ENCODE peak calls at places on chromosome 7, in seven cellular contexts. One of them, this sample, is unnamed.

GRCh38 chr7:6382797-6383196 is 65.0 kb downstream of the DAGLB start:
- DNase-seq in GM10248: no peak
- DNase-seq in endodermal cell: no peak
- DNase-seq in adrenal gland: no peak
- DNase-seq in cardiac muscle cell: no peak
- DNase-seq in AG04450: no peak
- DNase-seq in AG09309: no peak
- DNase-seq in this sample: no peak

GRCh38 chr7:50502001-50502684 is 52.0 kb upstream of the FIGNL1 start:
- DNase-seq in GM10248: no peak
- DNase-seq in endodermal cell: no peak
- DNase-seq in adrenal gland: peak
- DNase-seq in cardiac muscle cell: no peak
- DNase-seq in AG04450: peak
- DNase-seq in AG09309: peak
- DNase-seq in this sample: no peak

GRCh38 chr7:20896996-20897395 is 110.3 kb upstream of the SP8 start:
- DNase-seq in GM10248: no peak
- DNase-seq in endodermal cell: no peak
- DNase-seq in adrenal gland: no peak
- DNase-seq in cardiac muscle cell: no peak
- DNase-seq in AG04450: no peak
- DNase-seq in AG09309: no peak
- DNase-seq in this sample: no peak

GRCh38 chr7:27167170-27167505 is 1.8 kb upstream of the HOXA9 start:
- DNase-seq in GM10248: no peak
- DNase-seq in endodermal cell: no peak
- DNase-seq in adrenal gland: no peak
- DNase-seq in cardiac muscle cell: no peak
- DNase-seq in AG04450: no peak
- DNase-seq in AG09309: no peak
- DNase-seq in this sample: no peak

GRCh38 chr7:39896840-39897239 is 53.2 kb upstream of the CDK13 start:
- DNase-seq in GM10248: no peak
- DNase-seq in endodermal cell: no peak
- DNase-seq in adrenal gland: no peak
- DNase-seq in cardiac muscle cell: no peak
- DNase-seq in AG04450: no peak
- DNase-seq in AG09309: no peak
- DNase-seq in this sample: no peak

GRCh38 chr7:75608451-75609122 is 116.5 kb downstream of the SPDYE5 start:
- DNase-seq in GM10248: no peak
- DNase-seq in endodermal cell: no peak
- DNase-seq in adrenal gland: no peak
- DNase-seq in cardiac muscle cell: no peak
- DNase-seq in AG04450: no peak
- DNase-seq in AG09309: no peak
- DNase-seq in this sample: no peak

GRCh38 chr7:107463139-107464078 is 6.4 kb upstream of the GPR22 start:
- DNase-seq in GM10248: peak
- DNase-seq in endodermal cell: peak
- DNase-seq in adrenal gland: peak
- DNase-seq in cardiac muscle cell: peak
- DNase-seq in AG04450: peak
- DNase-seq in AG09309: peak
- DNase-seq in this sample: peak

GRCh38 chr7:130143986-130144618 is 61.1 kb downstream of the TMEM209 start:
- DNase-seq in GM10248: no peak
- DNase-seq in endodermal cell: no peak
- DNase-seq in adrenal gland: no peak
- DNase-seq in cardiac muscle cell: no peak
- DNase-seq in AG04450: no peak
- DNase-seq in AG09309: no peak
- DNase-seq in this sample: no peak

GRCh38 chr7:112362053-112362650 is 88.1 kb upstream of the IFRD1 start:
- DNase-seq in GM10248: no peak
- DNase-seq in endodermal cell: peak
- DNase-seq in adrenal gland: no peak
- DNase-seq in cardiac muscle cell: peak
- DNase-seq in AG04450: no peak
- DNase-seq in AG09309: no peak
- DNase-seq in this sample: no peak

GRCh38 chr7:105934577-105935185 is 28.4 kb upstream of the CDHR3 start:
- DNase-seq in GM10248: no peak
- DNase-seq in endodermal cell: peak
- DNase-seq in adrenal gland: peak
- DNase-seq in cardiac muscle cell: peak
- DNase-seq in AG04450: no peak
- DNase-seq in AG09309: peak
- DNase-seq in this sample: no peak

GRCh38 chr7:134991469-134992339 is 5.4 kb downstream of the AGBL3 start:
- DNase-seq in GM10248: no peak
- DNase-seq in endodermal cell: no peak
- DNase-seq in adrenal gland: no peak
- DNase-seq in cardiac muscle cell: no peak
- DNase-seq in AG04450: no peak
- DNase-seq in AG09309: no peak
- DNase-seq in this sample: no peak

GRCh38 chr7:134992626-134993179 is 6.4 kb downstream of the AGBL3 start:
- DNase-seq in GM10248: peak
- DNase-seq in endodermal cell: no peak
- DNase-seq in adrenal gland: no peak
- DNase-seq in cardiac muscle cell: no peak
- DNase-seq in AG04450: no peak
- DNase-seq in AG09309: no peak
- DNase-seq in this sample: no peak

GRCh38 chr7:134995239-134996096 is 9.2 kb downstream of the AGBL3 start:
- DNase-seq in GM10248: peak
- DNase-seq in endodermal cell: no peak
- DNase-seq in adrenal gland: no peak
- DNase-seq in cardiac muscle cell: no peak
- DNase-seq in AG04450: no peak
- DNase-seq in AG09309: no peak
- DNase-seq in this sample: no peak

GRCh38 chr7:134996097-134996550 is 9.8 kb downstream of the AGBL3 start:
- DNase-seq in GM10248: peak
- DNase-seq in endodermal cell: no peak
- DNase-seq in adrenal gland: no peak
- DNase-seq in cardiac muscle cell: no peak
- DNase-seq in AG04450: no peak
- DNase-seq in AG09309: no peak
- DNase-seq in this sample: no peak

DNA sequence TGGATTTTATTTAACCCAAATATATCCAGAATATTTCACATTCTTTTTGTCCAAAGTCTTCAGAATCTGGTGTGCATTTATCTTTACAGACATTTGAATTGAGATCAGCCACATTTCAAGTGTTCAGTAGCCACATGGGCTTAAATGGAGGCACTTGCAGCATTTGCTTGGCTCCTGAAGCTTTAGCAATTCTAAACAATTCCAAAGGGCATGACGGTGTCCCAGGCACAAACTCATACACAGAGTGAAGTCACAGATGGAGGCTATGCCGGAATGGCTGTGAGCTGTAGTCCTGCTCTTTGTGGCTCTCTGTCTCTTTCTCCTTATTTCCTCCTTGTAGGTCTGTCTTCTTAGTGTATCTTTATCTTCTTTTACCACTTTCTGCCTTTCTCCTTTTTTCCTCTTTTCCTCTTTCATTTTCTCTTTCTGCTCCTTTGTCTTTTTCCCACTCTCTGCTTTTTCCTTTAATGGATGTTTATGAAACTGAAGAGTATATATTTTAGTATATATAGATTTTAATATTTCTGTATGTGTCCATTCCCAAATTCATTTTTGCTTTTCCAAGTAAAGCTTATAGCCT is 7.7 kb downstream of the AGBL3 start:
- DNase-seq in GM10248: no peak
- DNase-seq in endodermal cell: no peak
- DNase-seq in adrenal gland: no peak
- DNase-seq in cardiac muscle cell: no peak
- DNase-seq in AG04450: no peak
- DNase-seq in AG09309: no peak
- DNase-seq in this sample: no peak
- TF ChIP-seq CTCF in GM10248: no peak
- TF ChIP-seq CTCF in endodermal cell: no peak
- TF ChIP-seq CTCF in adrenal gland: no peak
- TF ChIP-seq CTCF in cardiac muscle cell: no peak
- TF ChIP-seq CTCF in AG04450: no peak
- TF ChIP-seq CTCF in AG09309: no peak
- TF ChIP-seq CTCF in this sample: no peak

GRCh38 chr7:30656611-30657010 is 25.6 kb downstream of the CRHR2 start:
- DNase-seq in GM10248: no peak
- DNase-seq in endodermal cell: no peak
- DNase-seq in adrenal gland: no peak
- DNase-seq in cardiac muscle cell: no peak
- DNase-seq in AG04450: no peak
- DNase-seq in AG09309: no peak
- DNase-seq in this sample: no peak
- TF ChIP-seq CTCF in GM10248: no peak
- TF ChIP-seq CTCF in endodermal cell: no peak
- TF ChIP-seq CTCF in adrenal gland: no peak
- TF ChIP-seq CTCF in cardiac muscle cell: no peak
- TF ChIP-seq CTCF in AG04450: no peak
- TF ChIP-seq CTCF in AG09309: no peak
- TF ChIP-seq CTCF in this sample: no peak

GRCh38 chr7:149072438-149072775 is 18.1 kb downstream of the ZNF786 start:
- DNase-seq in GM10248: no peak
- DNase-seq in endodermal cell: no peak
- DNase-seq in adrenal gland: no peak
- DNase-seq in cardiac muscle cell: no peak
- DNase-seq in AG04450: no peak
- DNase-seq in AG09309: no peak
- DNase-seq in this sample: no peak

GRCh38 chr7:149070372-149071140 is 20.0 kb downstream of the ZNF786 start:
- DNase-seq in GM10248: no peak
- DNase-seq in endodermal cell: no peak
- DNase-seq in adrenal gland: no peak
- DNase-seq in cardiac muscle cell: no peak
- DNase-seq in AG04450: no peak
- DNase-seq in AG09309: no peak
- DNase-seq in this sample: no peak

GRCh38 chr7:149074116-149074885 is 16.2 kb downstream of the ZNF786 start:
- DNase-seq in GM10248: no peak
- DNase-seq in endodermal cell: no peak
- DNase-seq in adrenal gland: no peak
- DNase-seq in cardiac muscle cell: no peak
- DNase-seq in AG04450: no peak
- DNase-seq in AG09309: no peak
- DNase-seq in this sample: no peak

GRCh38 chr7:149071182-149071635 is 19.3 kb downstream of the ZNF786 start:
- DNase-seq in GM10248: no peak
- DNase-seq in endodermal cell: no peak
- DNase-seq in adrenal gland: no peak
- DNase-seq in cardiac muscle cell: no peak
- DNase-seq in AG04450: no peak
- DNase-seq in AG09309: no peak
- DNase-seq in this sample: no peak

GRCh38 chr7:149071641-149072437 is 18.7 kb downstream of the ZNF786 start:
- DNase-seq in GM10248: peak
- DNase-seq in endodermal cell: peak
- DNase-seq in adrenal gland: no peak
- DNase-seq in cardiac muscle cell: peak
- DNase-seq in AG04450: no peak
- DNase-seq in AG09309: no peak
- DNase-seq in this sample: peak
- TF ChIP-seq CTCF in GM10248: no peak
- TF ChIP-seq CTCF in endodermal cell: peak
- TF ChIP-seq CTCF in adrenal gland: no peak
- TF ChIP-seq CTCF in cardiac muscle cell: peak
- TF ChIP-seq CTCF in AG04450: peak
- TF ChIP-seq CTCF in AG09309: no peak
- TF ChIP-seq CTCF in this sample: peak

DNA sequence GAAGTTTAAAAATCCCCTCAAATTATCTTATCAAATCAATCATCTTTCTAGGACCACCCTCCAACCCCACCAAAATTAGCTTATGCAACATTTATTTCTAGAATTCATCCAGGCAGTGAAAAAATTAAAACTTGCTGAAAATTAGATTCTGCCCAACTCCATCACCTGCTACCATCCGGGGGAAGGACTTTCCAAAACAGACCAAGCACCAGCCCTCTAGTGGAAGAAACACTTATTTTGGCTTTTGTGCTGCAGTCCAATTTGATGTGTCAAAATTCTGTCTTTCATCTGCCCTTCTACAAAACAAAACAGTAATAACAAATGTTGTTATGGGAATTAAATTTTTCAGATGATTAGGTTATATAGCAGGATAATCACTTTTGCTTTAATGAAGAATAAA is 35.1 kb downstream of the GCC1 start:
- DNase-seq in GM10248: no peak
- DNase-seq in endodermal cell: no peak
- DNase-seq in adrenal gland: no peak
- DNase-seq in cardiac muscle cell: no peak
- DNase-seq in AG04450: no peak
- DNase-seq in AG09309: no peak
- DNase-seq in this sample: no peak
- TF ChIP-seq CTCF in GM10248: no peak
- TF ChIP-seq CTCF in endodermal cell: peak
- TF ChIP-seq CTCF in adrenal gland: no peak
- TF ChIP-seq CTCF in cardiac muscle cell: peak
- TF ChIP-seq CTCF in AG04450: peak
- TF ChIP-seq CTCF in AG09309: no peak
- TF ChIP-seq CTCF in this sample: peak

GRCh38 chr7:731440-732085 is 4.5 kb upstream of the PRKAR1B start:
- DNase-seq in GM10248: no peak
- DNase-seq in endodermal cell: no peak
- DNase-seq in adrenal gland: no peak
- DNase-seq in cardiac muscle cell: no peak
- DNase-seq in AG04450: no peak
- DNase-seq in AG09309: no peak
- DNase-seq in this sample: no peak

GRCh38 chr7:734214-734613 is 7.1 kb upstream of the PRKAR1B start:
- DNase-seq in GM10248: no peak
- DNase-seq in endodermal cell: no peak
- DNase-seq in adrenal gland: no peak
- DNase-seq in cardiac muscle cell: no peak
- DNase-seq in AG04450: no peak
- DNase-seq in AG09309: no peak
- DNase-seq in this sample: no peak

GRCh38 chr7:730501-731439 is 3.7 kb upstream of the PRKAR1B start:
- DNase-seq in GM10248: no peak
- DNase-seq in endodermal cell: no peak
- DNase-seq in adrenal gland: no peak
- DNase-seq in cardiac muscle cell: no peak
- DNase-seq in AG04450: peak
- DNase-seq in AG09309: no peak
- DNase-seq in this sample: no peak

GRCh38 chr7:732556-732955 is 5.5 kb upstream of the PRKAR1B start:
- DNase-seq in GM10248: no peak
- DNase-seq in endodermal cell: no peak
- DNase-seq in adrenal gland: no peak
- DNase-seq in cardiac muscle cell: no peak
- DNase-seq in AG04450: no peak
- DNase-seq in AG09309: no peak
- DNase-seq in this sample: no peak

DNA sequence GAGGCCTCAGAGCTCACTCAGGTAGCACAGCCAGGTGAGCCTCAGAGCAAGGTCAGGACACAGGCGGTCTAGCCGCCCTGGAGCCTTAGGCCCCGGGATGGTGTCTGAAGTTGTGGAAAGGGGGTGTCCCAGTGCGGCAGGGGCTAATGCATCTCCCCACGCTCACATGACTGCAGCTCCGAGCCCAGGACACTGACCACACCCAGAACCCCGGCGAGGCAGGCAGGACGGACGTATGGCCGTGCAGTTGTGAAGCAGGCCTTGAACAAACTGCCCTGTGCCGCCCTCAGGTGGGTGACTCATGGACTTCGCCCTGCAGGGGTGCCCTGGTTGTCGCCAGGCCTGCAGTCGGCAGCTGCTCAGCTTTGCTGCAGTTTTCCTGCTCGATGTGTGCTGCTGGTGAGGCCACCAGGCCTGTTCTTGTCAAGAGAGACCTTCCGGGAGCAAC is 5.0 kb upstream of the PRKAR1B start:
- DNase-seq in GM10248: no peak
- DNase-seq in endodermal cell: peak
- DNase-seq in adrenal gland: peak
- DNase-seq in cardiac muscle cell: peak
- DNase-seq in AG04450: no peak
- DNase-seq in AG09309: no peak
- DNase-seq in this sample: no peak
- TF ChIP-seq CTCF in GM10248: no peak
- TF ChIP-seq CTCF in endodermal cell: peak
- TF ChIP-seq CTCF in adrenal gland: no peak
- TF ChIP-seq CTCF in cardiac muscle cell: no peak
- TF ChIP-seq CTCF in AG04450: no peak
- TF ChIP-seq CTCF in AG09309: peak
- TF ChIP-seq CTCF in this sample: no peak

This sample was measured in neural crest cell.